ENCODE peak calls at places on chromosomes 7 and 10, in eight cellular contexts. T is fibroblast of the aortic adventitia, G is GM23248, K is fibroblast of mammary gland, N is transverse colon, A is foreskin fibroblast, I is mesendoderm, J is pancreas. B is an unnamed sample.

GRCh38 chr10:131573256-131574215 is 262.0 kb upstream of the TCERG1L start:
- DNase-seq in T (no peak), G (no peak), K (no peak), N (no peak), A (no peak), I (no peak), J (no peak), B (no peak)

GRCh38 chr10:91493313-91493712 is 83.2 kb downstream of the HECTD2 start:
- DNase-seq in T (peak), G (peak), K (peak), N (no peak), A (peak), I (peak), J (no peak), B (peak)

GRCh38 chr10:103204353-103205255 is 11.5 kb upstream of the NT5C2 start:
- DNase-seq in T (no peak), G (no peak), K (no peak), N (no peak), A (no peak), I (peak), J (no peak), B (no peak)

GRCh38 chr10:23405540-23405939 is 33.3 kb upstream of the OTUD1 start:
- DNase-seq in T (peak), G (no peak), K (no peak), N (no peak), A (no peak), I (no peak), J (no peak), B (no peak)

GRCh38 chr10:69337312-69338132 is 59.2 kb downstream of the HK1 start:
- DNase-seq in T (peak), G (peak), K (peak), N (no peak), A (peak), I (peak), J (no peak), B (peak)

GRCh38 chr10:110794808-110795207 is 76.9 kb upstream of the PDCD4 start:
- DNase-seq in T (no peak), G (no peak), K (no peak), N (no peak), A (no peak), I (no peak), J (peak), B (no peak)

GRCh38 chr7:66894463-66895080 is 26.5 kb upstream of the TMEM248 start:
- DNase-seq in T (peak), G (peak), K (peak), N (no peak), A (no peak), I (peak), J (no peak), B (peak)

GRCh38 chr10:78716034-78716660 is 352.6 kb upstream of the ZMIZ1 start:
- DNase-seq in T (no peak), G (peak), K (no peak), N (no peak), A (no peak), I (no peak), J (no peak), B (no peak)

GRCh38 chr10:66349726-66350125 is 576.1 kb upstream of the LRRTM3 start:
- DNase-seq in T (no peak), G (no peak), K (no peak), N (no peak), A (peak), I (no peak), J (no peak), B (no peak)

GRCh38 chr7:157792241-157792950 is 455.6 kb downstream of the DNAJB6 start:
- DNase-seq in T (no peak), G (no peak), K (no peak), N (no peak), A (no peak), I (no peak), J (no peak), B (no peak)

GRCh38 chr7:43148161-43148731 is 35.8 kb downstream of the HECW1 start:
- DNase-seq in T (no peak), G (peak), K (peak), N (no peak), A (peak), I (no peak), J (no peak), B (peak)

GRCh38 chr10:31419394-31420063 is 100.5 kb downstream of the ZEB1 start:
- DNase-seq in T (peak), G (peak), K (peak), N (no peak), A (peak), I (no peak), J (no peak), B (peak)

GRCh38 chr10:96089116-96089515 is 41.0 kb upstream of the ZNF518A start:
- DNase-seq in T (no peak), G (no peak), K (no peak), N (no peak), A (no peak), I (no peak), J (no peak), B (no peak)

GRCh38 chr7:44045226-44046014 is 918 bp downstream of the DBNL start:
- DNase-seq in T (no peak), G (peak), K (no peak), N (no peak), A (peak), I (peak), J (no peak), B (no peak)

GRCh38 chr10:31136951-31137885 is 105.6 kb upstream of the ZNF438 start:
- DNase-seq in T (peak), G (peak), K (peak), N (no peak), A (no peak), I (no peak), J (no peak), B (peak)

GRCh38 chr7:139365336-139365735 is 5.6 kb downstream of the LUC7L2 start:
- DNase-seq in T (no peak), G (no peak), K (no peak), N (no peak), A (no peak), I (no peak), J (no peak), B (no peak)

GRCh38 chr7:76358478-76359110 is at the start of gene YWHAG:
- DNase-seq in T (peak), G (peak), K (peak), N (peak), A (peak), I (peak), J (peak), B (peak)

GRCh38 chr10:18282094-18282493 is 141.9 kb downstream of the CACNB2 start:
- DNase-seq in T (no peak), G (no peak), K (no peak), N (no peak), A (no peak), I (peak), J (no peak), B (no peak)

GRCh38 chr7:149722356-149722957 is 50.9 kb downstream of the ZNF467 start:
- DNase-seq in T (no peak), G (no peak), K (no peak), N (no peak), A (no peak), I (no peak), J (no peak), B (no peak)

GRCh38 chr7:112083776-112084175 is 122.4 kb downstream of the DOCK4 start:
- DNase-seq in T (no peak), G (no peak), K (no peak), N (no peak), A (no peak), I (peak), J (no peak), B (no peak)

GRCh38 chr10:124091646-124092269 is 1.6 kb downstream of the CHST15 start:
- DNase-seq in T (no peak), G (peak), K (no peak), N (peak), A (peak), I (peak), J (no peak), B (no peak)

DNA sequence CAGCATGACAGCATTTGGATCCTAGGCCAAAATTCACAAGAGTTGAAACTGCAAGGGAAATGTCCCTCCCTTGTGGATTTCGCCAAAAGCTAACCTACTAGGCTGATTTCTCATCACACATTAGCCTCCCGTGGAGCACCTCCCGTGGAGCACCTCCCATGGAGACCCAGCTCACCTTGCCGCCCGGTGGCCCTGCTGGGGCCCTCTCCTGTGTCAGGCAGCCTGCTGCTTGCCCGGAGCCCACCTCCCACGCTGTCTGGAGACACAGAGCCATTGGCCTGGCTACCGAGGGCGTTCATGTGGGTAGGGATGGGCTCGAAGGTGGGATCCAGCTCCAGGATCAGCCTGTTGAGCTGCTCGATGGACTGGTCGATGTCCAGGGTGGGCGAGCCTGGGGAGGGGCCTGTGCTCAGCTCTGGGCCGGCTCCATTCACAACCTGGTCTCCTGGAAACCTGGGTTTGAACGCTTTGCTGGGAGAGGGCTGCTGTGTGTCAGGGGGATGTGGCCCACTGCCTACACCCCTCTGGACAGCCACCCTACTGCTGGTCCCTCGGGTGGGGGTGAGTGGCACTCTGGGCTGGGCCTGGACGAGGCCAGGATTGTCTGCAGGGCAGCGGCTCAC is 213.6 kb downstream of the TNS3 start:
- DNase-seq in T (no peak), G (no peak), K (no peak), N (no peak), A (no peak), I (no peak), J (no peak), B (no peak)
- H3K4me3 ChIP-seq in T (no peak), G (no peak), K (no peak), N (no peak), A (no peak), I (no peak), J (no peak), B (no peak)

DNA sequence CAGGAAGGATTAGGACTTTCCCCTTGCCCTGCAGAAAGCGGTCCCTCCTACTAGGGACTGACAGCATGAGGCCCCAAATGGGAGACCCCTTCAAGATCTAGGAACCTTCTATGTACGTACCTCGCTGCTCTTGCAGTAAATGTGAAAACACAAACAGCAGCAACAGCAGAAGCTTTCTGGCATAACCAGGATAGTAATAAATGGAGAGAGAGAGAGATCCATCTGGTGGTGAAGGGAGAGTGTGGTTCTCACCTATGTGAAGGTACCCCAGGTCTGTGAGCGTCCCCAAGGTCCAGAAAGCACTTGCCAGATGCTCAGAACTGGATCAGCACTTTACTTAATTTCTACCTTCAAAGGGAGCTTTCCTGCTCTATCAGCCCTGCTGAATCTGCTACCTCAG is 592.7 kb downstream of the PARD3 start:
- DNase-seq in T (no peak), G (no peak), K (no peak), N (no peak), A (no peak), I (no peak), J (no peak), B (no peak)
- H3K4me3 ChIP-seq in T (no peak), G (no peak), K (no peak), N (no peak), A (no peak), I (no peak), J (no peak), B (no peak)

GRCh38 chr7:128931186-128931798 is 6.4 kb upstream of the IRF5 start:
- DNase-seq in T (no peak), G (no peak), K (no peak), N (no peak), A (no peak), I (no peak), J (no peak), B (no peak)

GRCh38 chr7:128931965-128932861 is 5.5 kb upstream of the IRF5 start:
- DNase-seq in T (no peak), G (no peak), K (no peak), N (no peak), A (no peak), I (no peak), J (no peak), B (no peak)

GRCh38 chr7:128934361-128935352 is 3.1 kb upstream of the IRF5 start:
- DNase-seq in T (no peak), G (no peak), K (no peak), N (peak), A (no peak), I (no peak), J (no peak), B (no peak)

GRCh38 chr7:128936798-128937197 is 929 bp upstream of the IRF5 start:
- DNase-seq in T (no peak), G (no peak), K (no peak), N (no peak), A (no peak), I (no peak), J (no peak), B (no peak)

DNA sequence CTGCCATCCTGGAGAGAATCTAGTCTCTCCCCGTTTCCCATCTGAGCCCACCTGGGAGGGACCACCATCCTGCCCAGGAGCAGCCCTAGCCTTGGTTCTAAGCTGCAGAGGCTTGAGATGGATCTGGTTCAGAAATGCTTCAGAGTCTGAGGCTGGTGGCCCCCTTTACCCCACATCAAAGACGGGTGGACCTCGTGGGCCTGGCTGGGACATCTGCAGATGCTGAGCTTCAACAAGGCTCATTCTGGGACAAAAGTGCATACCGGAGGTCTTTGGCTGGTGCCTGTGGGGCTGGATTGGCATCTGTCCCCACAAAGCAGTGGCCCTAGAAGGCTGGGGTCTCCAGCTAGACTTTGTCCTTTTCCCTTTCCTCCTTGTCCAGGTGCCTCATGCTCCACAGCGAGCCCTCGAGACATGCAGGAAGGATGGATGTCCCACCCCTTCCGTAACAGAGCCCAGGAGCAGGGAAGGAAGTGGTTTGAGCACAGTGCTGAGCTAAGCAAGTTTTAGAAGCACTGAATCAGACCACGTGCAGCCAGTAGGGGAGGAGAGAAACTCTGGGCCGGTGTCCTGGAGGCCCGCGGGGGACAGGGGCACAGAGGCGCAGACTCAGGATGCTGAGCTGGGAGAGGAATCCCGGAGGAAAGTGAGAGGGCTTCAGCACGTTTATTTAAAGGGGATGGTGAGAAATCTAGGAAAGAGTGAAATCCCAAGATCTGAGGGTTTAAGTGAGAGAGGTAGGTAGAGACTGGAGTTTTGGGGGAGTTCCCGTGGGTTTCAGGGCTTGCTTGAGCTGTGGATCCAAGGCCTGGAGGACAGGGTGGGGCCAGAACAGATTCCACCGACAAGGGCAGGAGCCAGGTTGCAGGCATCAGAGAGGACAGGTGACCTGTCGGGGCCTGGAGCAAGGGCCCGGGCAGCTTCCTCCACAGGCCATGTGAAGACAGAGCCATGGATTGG is 4.6 kb upstream of the IRF5 start:
- DNase-seq in T (no peak), G (no peak), K (peak), N (peak), A (no peak), I (no peak), J (no peak), B (no peak)
- H3K4me3 ChIP-seq in T (no peak), G (no peak), K (no peak), N (peak), A (no peak), I (no peak), J (no peak), B (no peak)

GRCh38 chr7:137844690-137845425 is 1.9 kb downstream of the DGKI start:
- DNase-seq in T (no peak), G (no peak), K (no peak), N (no peak), A (no peak), I (no peak), J (no peak), B (no peak)

GRCh38 chr7:137850586-137850985 is 3.8 kb upstream of the DGKI start:
- DNase-seq in T (no peak), G (peak), K (peak), N (no peak), A (peak), I (no peak), J (no peak), B (no peak)

GRCh38 chr7:137847418-137848050 is 760 bp upstream of the DGKI start:
- DNase-seq in T (no peak), G (peak), K (peak), N (no peak), A (no peak), I (peak), J (no peak), B (no peak)

GRCh38 chr7:137848095-137848494 is 1.3 kb upstream of the DGKI start:
- DNase-seq in T (no peak), G (no peak), K (no peak), N (no peak), A (no peak), I (no peak), J (no peak), B (no peak)

GRCh38 chr7:137846588-137847417 is at the start of gene DGKI:
- DNase-seq in T (no peak), G (peak), K (no peak), N (no peak), A (peak), I (peak), J (peak), B (no peak)
- H3K4me3 ChIP-seq in T (peak), G (peak), K (peak), N (peak), A (peak), I (no peak), J (peak), B (peak)

DNA sequence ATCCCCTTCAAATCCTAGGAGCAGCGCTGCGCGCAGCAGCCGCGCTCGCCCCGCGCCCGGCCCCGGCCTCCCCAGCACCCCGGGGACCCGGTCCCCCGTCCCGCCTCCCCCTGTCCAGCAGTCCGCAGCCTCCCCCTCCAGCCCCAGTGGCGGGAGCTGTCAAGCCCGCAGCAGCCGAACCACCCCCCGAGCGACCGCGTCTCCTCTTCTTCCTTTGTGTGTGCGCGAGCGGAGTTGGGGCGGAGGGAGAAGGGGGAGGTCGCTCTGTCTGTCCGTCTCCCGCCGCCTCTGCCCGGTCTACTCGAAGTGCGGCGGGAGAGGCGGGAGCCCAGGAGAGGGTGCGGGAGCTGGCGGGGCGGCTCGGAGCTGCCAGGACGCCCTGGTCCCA is 375 bp upstream of the CHN2 start:
- DNase-seq in T (no peak), G (peak), K (no peak), N (peak), A (no peak), I (peak), J (peak), B (no peak)
- H3K4me3 ChIP-seq in T (peak), G (peak), K (peak), N (peak), A (no peak), I (peak), J (peak), B (no peak)